ENCODE peak calls at places on chromosomes 6 and 20, in five cellular contexts. Z, W, A, B and H are unnamed samples.

GRCh38 chr6:36616888-36617521 is 22.8 kb downstream of the SRSF3 start:
- DNase-seq in Z (peak), W (peak), A (peak), B (no peak), H (no peak)

GRCh38 chr6:168150551-168151444 is 71.8 kb upstream of the FRMD1 start:
- DNase-seq in Z (no peak), W (peak), A (no peak), B (peak), H (no peak)

GRCh38 chr6:112941613-112942012 is 594.5 kb downstream of the RFPL4B start:
- DNase-seq in Z (no peak), W (no peak), A (no peak), B (no peak), H (no peak)

GRCh38 chr6:75213732-75214131 is 7.9 kb upstream of the COL12A1 start:
- DNase-seq in Z (no peak), W (no peak), A (no peak), B (no peak), H (no peak)

GRCh38 chr20:5044075-5044620 is 42.8 kb upstream of the SLC23A2 start:
- DNase-seq in Z (no peak), W (no peak), A (no peak), B (no peak), H (no peak)

GRCh38 chr20:18279231-18279630 is 9.1 kb upstream of the ZNF133 start:
- DNase-seq in Z (peak), W (peak), A (no peak), B (no peak), H (no peak)

GRCh38 chr6:3176562-3177355 is 19.4 kb upstream of the TUBB2A start:
- DNase-seq in Z (peak), W (peak), A (peak), B (no peak), H (peak)

GRCh38 chr6:82032444-82032843 is 215.1 kb downstream of the IBTK start:
- DNase-seq in Z (no peak), W (no peak), A (no peak), B (no peak), H (no peak)

GRCh38 chr6:104829183-104829958 is 30.3 kb downstream of the HACE1 start:
- DNase-seq in Z (peak), W (no peak), A (no peak), B (no peak), H (no peak)

GRCh38 chr20:53786071-53786444 is 192.4 kb upstream of the ZNF217 start:
- DNase-seq in Z (peak), W (no peak), A (no peak), B (no peak), H (no peak)

GRCh38 chr6:162845972-162846371 is 118.2 kb downstream of the PACRG start:
- DNase-seq in Z (no peak), W (no peak), A (no peak), B (peak), H (no peak)

GRCh38 chr20:62142252-62143117 is 709 bp downstream of the PSMA7 start:
- DNase-seq in Z (no peak), W (peak), A (no peak), B (peak), H (peak)

GRCh38 chr20:62832212-62832922 is 15.5 kb downstream of the COL9A3 start:
- DNase-seq in Z (no peak), W (peak), A (peak), B (no peak), H (peak)

GRCh38 chr20:31712564-31713311 is 9.9 kb downstream of the BCL2L1 start:
- DNase-seq in Z (peak), W (peak), A (peak), B (peak), H (peak)

GRCh38 chr6:110613356-110613755 is 136.9 kb upstream of the SLC22A16 start:
- DNase-seq in Z (no peak), W (no peak), A (no peak), B (no peak), H (no peak)

GRCh38 chr20:61134286-61135035 is 117.6 kb upstream of the CDH4 start:
- DNase-seq in Z (no peak), W (no peak), A (no peak), B (no peak), H (no peak)

GRCh38 chr6:36692861-36693702 is 4.5 kb upstream of the RAB44 start:
- DNase-seq in Z (no peak), W (peak), A (no peak), B (no peak), H (no peak)

GRCh38 chr6:156949376-156949775 is 172.2 kb downstream of the ARID1B start:
- DNase-seq in Z (peak), W (peak), A (peak), B (no peak), H (peak)

GRCh38 chr6:43009124-43009523 is 4.6 kb downstream of the MEA1 start:
- DNase-seq in Z (no peak), W (peak), A (no peak), B (peak), H (peak)

DNA sequence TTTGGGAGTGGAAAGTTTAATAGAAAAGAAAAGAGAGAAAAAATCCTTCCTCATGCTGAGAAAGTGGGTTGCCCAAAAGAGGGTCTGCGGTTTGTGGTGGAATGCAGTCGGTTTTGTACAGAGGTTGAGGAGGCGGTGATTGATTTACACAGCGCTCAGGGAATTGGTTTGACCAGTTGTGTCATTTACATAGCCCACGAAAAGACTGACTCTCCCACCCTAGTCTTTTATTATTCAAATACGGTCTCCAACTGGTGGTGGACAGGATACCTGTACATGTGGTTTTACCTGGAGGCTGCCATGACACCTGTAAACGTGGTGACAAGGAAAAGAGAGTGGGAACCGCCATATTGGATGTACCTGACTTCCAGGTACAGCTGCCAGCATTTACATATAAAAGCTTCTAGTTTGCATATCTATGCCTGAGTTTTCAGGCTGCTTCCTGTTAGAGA is 42.1 kb downstream of the HLA-DPB1 start:
- DNase-seq in Z (no peak), W (no peak), A (no peak), B (no peak), H (no peak)
- H3K4me3 ChIP-seq in Z (no peak), W (no peak), A (no peak), B (peak), H (no peak)

GRCh38 chr6:15535495-15536200 is 127.2 kb downstream of the DTNBP1 start:
- DNase-seq in Z (no peak), W (no peak), A (no peak), B (no peak), H (no peak)

GRCh38 chr6:15533379-15534044 is 129.3 kb downstream of the DTNBP1 start:
- DNase-seq in Z (no peak), W (peak), A (no peak), B (no peak), H (no peak)

GRCh38 chr6:15531973-15532372 is 130.9 kb downstream of the DTNBP1 start:
- DNase-seq in Z (no peak), W (no peak), A (no peak), B (no peak), H (no peak)

GRCh38 chr6:15536201-15536955 is 126.5 kb downstream of the DTNBP1 start:
- DNase-seq in Z (no peak), W (no peak), A (no peak), B (no peak), H (no peak)

GRCh38 chr6:15534970-15535369 is 127.9 kb downstream of the DTNBP1 start:
- DNase-seq in Z (no peak), W (no peak), A (no peak), B (no peak), H (no peak)
- TF ChIP-seq EZH2 in Z (no peak), W (no peak), A (no peak), B (no peak), H (no peak)

GRCh38 chr20:45294659-45295058 is 12.0 kb upstream of the RBPJL start:
- DNase-seq in Z (no peak), W (no peak), A (no peak), B (no peak), H (no peak)
- H2AFZ ChIP-seq in Z (no peak), W (no peak), A (no peak), B (no peak), H (no peak)

GRCh38 chr6:72620866-72621242 is 1.0 kb upstream of the KCNQ5 start:
- DNase-seq in Z (no peak), W (no peak), A (no peak), B (peak), H (no peak)
- H3K4me3 ChIP-seq in Z (peak), W (peak), A (no peak), B (peak), H (peak)

DNA sequence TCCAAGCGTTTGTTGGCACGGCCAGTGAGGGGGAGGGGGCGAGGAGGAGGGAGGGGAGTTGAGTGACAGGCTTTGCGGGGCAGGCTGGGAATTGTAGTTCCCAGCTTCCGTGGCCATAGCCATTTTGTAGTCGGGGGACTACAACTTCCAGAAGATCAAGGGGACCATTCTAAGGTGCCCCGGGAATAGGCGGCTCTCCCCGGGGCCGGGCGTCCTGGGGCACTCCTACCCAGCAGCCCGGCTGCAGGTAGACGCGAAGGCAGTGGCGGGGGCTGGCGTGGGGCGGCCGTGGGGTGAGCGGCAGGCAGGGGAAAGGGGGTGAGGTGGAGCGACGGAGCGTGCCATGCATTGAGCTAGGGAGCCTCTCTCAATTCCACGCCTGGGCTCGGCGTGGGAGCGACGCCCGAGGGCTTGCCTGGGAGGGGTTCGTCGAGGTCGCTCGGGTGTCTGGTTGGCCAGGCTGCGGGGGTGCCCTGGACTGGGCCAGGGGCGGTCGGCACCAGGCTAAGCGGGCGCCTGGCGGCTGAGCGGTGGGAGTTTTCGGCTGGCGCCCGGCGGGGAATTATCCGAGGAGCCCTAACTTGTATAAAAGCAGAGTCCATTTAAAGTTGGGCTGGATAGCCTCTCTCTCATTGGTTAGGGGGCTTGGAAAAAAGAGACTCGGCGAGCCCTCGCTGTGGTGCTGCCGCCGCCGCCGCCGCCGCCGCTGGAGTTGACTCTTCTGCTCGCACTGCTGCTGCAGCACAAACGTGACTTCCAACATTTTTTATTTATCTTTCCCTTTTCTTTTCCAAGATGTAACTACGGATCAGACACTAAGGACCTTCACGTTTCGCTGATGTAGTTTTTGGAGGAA is at the start of gene JARID2:
- DNase-seq in Z (peak), W (peak), A (peak), B (peak), H (peak)
- TF ChIP-seq EZH2 in Z (no peak), W (no peak), A (no peak), B (no peak), H (no peak)